ENCODE peak calls at places on chromosomes 1 and 21, in five cellular contexts. F is GM12878, P is uterus, V is IMR-90, L is breast epithelium. I is an unnamed sample.

GRCh38 chr1:172745014-172745413 is 86.1 kb downstream of the FASLG start:
- DNase-seq in F (peak; percentile 79), P (no peak), V (peak; percentile 89), L (no peak), I (no peak)

GRCh38 chr1:81600878-81601658 is 199.7 kb upstream of the ADGRL2 start:
- DNase-seq in F (no peak), P (no peak), V (no peak), L (no peak), I (no peak)

GRCh38 chr1:184506501-184506900 is 119.7 kb downstream of the C1orf21 start:
- DNase-seq in F (no peak), P (no peak), V (no peak), L (no peak), I (no peak)

GRCh38 chr21:14070968-14071367 is 139.8 kb downstream of the LIPI start:
- DNase-seq in F (no peak), P (no peak), V (no peak), L (no peak), I (no peak)

GRCh38 chr1:149848811-149849210 is 50.6 kb upstream of the BOLA1 start:
- DNase-seq in F (no peak), P (no peak), V (no peak), L (no peak), I (no peak)

GRCh38 chr1:213947200-213947775 is 40.5 kb upstream of the PROX1 start:
- DNase-seq in F (no peak), P (no peak), V (no peak), L (no peak), I (no peak)

GRCh38 chr21:29152936-29153335 is 22.5 kb downstream of the MAP3K7CL start:
- DNase-seq in F (no peak), P (no peak), V (no peak), L (peak; percentile 40), I (no peak)

GRCh38 chr1:94832446-94832845 is 12.3 kb downstream of the SLC44A3 start:
- DNase-seq in F (no peak), P (no peak), V (peak; percentile 34), L (no peak), I (no peak)

GRCh38 chr1:170513138-170513537 is 18.8 kb upstream of the GORAB start:
- DNase-seq in F (no peak), P (no peak), V (no peak), L (no peak), I (no peak)

GRCh38 chr1:158067651-158068050 is 74.2 kb downstream of the KIRREL1 start:
- DNase-seq in F (no peak), P (no peak), V (peak; percentile 80), L (no peak), I (no peak)

GRCh38 chr1:145891143-145891542 is 5.5 kb upstream of the ANKRD35 start:
- DNase-seq in F (no peak), P (no peak), V (peak; percentile 17), L (peak; percentile 73), I (no peak)

GRCh38 chr1:201576914-201577313 is 38.0 kb downstream of the NAV1 start:
- DNase-seq in F (no peak), P (no peak), V (no peak), L (no peak), I (no peak)

GRCh38 chr1:193434319-193434718 is 247.9 kb upstream of the B3GALT2 start:
- DNase-seq in F (no peak), P (no peak), V (peak; percentile 56), L (no peak), I (no peak)

GRCh38 chr1:39854738-39855137 is 28.6 kb downstream of the TRIT1 start:
- DNase-seq in F (no peak), P (no peak), V (no peak), L (no peak), I (no peak)

GRCh38 chr1:245493029-245493428 is 338.2 kb downstream of the KIF26B start:
- DNase-seq in F (no peak), P (no peak), V (no peak), L (no peak), I (no peak)

GRCh38 chr1:216805233-216805632 is 82.0 kb upstream of the ESRRG start:
- DNase-seq in F (no peak), P (no peak), V (peak; percentile 36), L (no peak), I (no peak)

GRCh38 chr1:185238447-185238846 is 78.6 kb downstream of the IVNS1ABP start:
- DNase-seq in F (no peak), P (no peak), V (peak; percentile 47), L (no peak), I (no peak)

GRCh38 chr1:210776722-210777121 is 357.2 kb downstream of the KCNH1 start:
- DNase-seq in F (no peak), P (no peak), V (no peak), L (no peak), I (no peak)

GRCh38 chr1:101178688-101179491 is 57.9 kb upstream of the S1PR1 start:
- DNase-seq in F (peak; percentile 80), P (no peak), V (no peak), L (no peak), I (no peak)

GRCh38 chr1:1778827-1779675 is 781 bp upstream of the NADK start:
- DNase-seq in F (peak; percentile 81), P (no peak), V (no peak), L (peak; percentile 79), I (peak; percentile 79)

GRCh38 chr1:1779691-1780597 is 1.7 kb upstream of the NADK start:
- DNase-seq in F (peak; percentile 80), P (no peak), V (peak; percentile 34), L (peak; percentile 56), I (peak; percentile 61)

GRCh38 chr1:1777510-1777909 is 760 bp downstream of the NADK start:
- DNase-seq in F (no peak), P (peak; percentile 67), V (no peak), L (no peak), I (peak; percentile 38)

GRCh38 chr1:1776672-1777393 is 1.4 kb downstream of the NADK start:
- DNase-seq in F (no peak), P (no peak), V (no peak), L (no peak), I (no peak)

GRCh38 chr1:1777950-1778826 is at the start of gene NADK:
- DNase-seq in F (no peak), P (no peak), V (peak; percentile 35), L (no peak), I (peak; percentile 85)
- TF ChIP-seq POLR2A in F (peak; percentile 76), P (peak; percentile 79), V (no peak), L (no peak), I (peak; percentile 40)

GRCh38 chr1:77438239-77438913 is 156.6 kb downstream of the AK5 start:
- DNase-seq in F (no peak), P (no peak), V (peak; percentile 79), L (peak; percentile 38), I (no peak)

GRCh38 chr1:77430966-77431735 is 149.3 kb downstream of the AK5 start:
- DNase-seq in F (no peak), P (no peak), V (peak; percentile 21), L (no peak), I (no peak)

GRCh38 chr1:77433934-77434333 is 152.1 kb downstream of the AK5 start:
- DNase-seq in F (no peak), P (no peak), V (no peak), L (no peak), I (no peak)

DNA sequence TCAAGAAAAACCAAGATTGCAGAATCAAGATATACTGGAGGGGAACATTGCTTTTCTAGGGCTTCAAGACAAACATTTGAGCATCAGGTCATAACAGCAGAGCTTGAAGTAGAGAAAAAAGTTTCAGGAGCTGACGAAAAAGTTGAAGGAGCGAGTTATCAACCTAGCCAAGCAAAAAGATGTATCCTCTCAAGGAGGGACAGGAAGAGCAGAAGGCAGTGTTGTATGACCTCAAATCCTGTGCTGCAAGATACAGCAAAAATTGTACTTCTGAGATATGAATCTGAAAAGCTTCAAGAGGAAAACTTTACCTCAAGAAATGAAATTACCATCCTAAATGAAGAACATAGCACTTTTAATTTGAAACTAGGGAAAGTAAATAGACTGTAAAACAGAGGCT is 153.2 kb downstream of the AK5 start:
- DNase-seq in F (no peak), P (no peak), V (no peak), L (no peak), I (no peak)
- TF ChIP-seq CTCF in F (no peak), P (no peak), V (no peak), L (no peak), I (no peak)

DNA sequence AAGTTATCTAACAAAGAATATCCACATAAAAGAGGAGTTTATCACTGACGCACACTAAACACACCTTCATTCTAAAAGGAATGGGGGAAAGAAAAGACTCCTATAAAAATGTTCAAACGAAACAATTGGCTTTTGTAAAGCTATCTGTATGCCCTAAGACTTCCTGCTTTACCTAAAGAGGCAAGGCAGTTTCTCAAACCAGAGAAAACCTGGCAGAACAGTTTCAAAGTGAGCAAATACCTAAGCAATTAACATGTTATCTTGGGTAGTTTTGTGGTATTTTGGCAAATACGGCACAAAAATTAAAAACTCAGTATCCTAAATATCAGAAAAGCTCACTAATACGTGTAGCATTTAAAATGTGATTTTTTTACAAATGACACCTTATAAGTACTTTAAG is 1.9 kb downstream of the PUM1 start:
- DNase-seq in F (no peak), P (no peak), V (peak; percentile 6), L (no peak), I (no peak)
- TF ChIP-seq POLR2A in F (no peak), P (no peak), V (no peak), L (no peak), I (no peak)

DNA sequence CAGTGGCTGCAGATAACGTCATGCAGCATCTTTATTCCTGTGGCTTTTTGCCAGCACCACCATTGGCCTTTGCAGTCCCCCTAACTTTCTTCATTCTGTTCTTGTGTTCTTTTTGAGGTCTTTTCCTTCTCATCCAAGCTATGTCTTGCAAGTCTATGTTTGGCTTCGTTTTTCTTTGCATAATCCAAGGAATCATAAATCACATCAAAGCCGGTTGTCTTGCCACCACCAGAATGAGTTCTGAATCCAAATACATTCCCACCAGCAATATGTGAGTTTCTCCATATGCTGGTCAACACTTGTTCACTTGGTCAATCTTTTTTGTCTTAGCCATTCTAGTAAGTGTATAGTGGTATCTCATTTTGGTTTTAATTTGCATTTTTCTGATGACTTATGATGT is 70.6 kb upstream of the AK4 start:
- DNase-seq in F (no peak), P (no peak), V (no peak), L (no peak), I (no peak)
- TF ChIP-seq CTCF in F (no peak), P (no peak), V (no peak), L (no peak), I (no peak)

GRCh38 chr1:230867119-230867902 is 1.0 kb downstream of the C1orf198 start:
- DNase-seq in F (no peak), P (no peak), V (no peak), L (no peak), I (no peak)

GRCh38 chr1:230866171-230866811 is 2.0 kb downstream of the C1orf198 start:
- DNase-seq in F (no peak), P (no peak), V (no peak), L (no peak), I (no peak)

GRCh38 chr1:230868736-230869385 is 540 bp upstream of the C1orf198 start:
- DNase-seq in F (no peak), P (no peak), V (no peak), L (peak; percentile 50), I (peak; percentile 79)

GRCh38 chr1:230869499-230869898 is 1.2 kb upstream of the C1orf198 start:
- DNase-seq in F (no peak), P (no peak), V (peak; percentile 71), L (no peak), I (no peak)

GRCh38 chr1:230867903-230868735 is at the start of gene C1orf198:
- DNase-seq in F (no peak), P (peak; percentile 63), V (no peak), L (peak; percentile 49), I (peak; percentile 89)
- TF ChIP-seq POLR2A in F (peak; percentile 74), P (peak; percentile 77), V (peak; percentile 48), L (peak; percentile 59), I (peak; percentile 73)

GRCh38 chr1:182786223-182787001 is 3.2 kb upstream of the NPL start:
- DNase-seq in F (no peak), P (peak; percentile 36), V (peak; percentile 69), L (no peak), I (peak; percentile 71)
- TF ChIP-seq CTCF in F (peak; percentile 79), P (peak; percentile 68), V (peak; percentile 71), L (peak; percentile 55), I (peak; percentile 77)

I was measured in heart left ventricle.